ENCODE peak calls at places on chromosomes 2 and 18, in six cellular contexts. One of them, this sample, is unnamed.

GRCh38 chr2:205806126-205806905 is 124.0 kb downstream of the NRP2 start:
- DNase-seq in fibroblast of lung: no peak
- DNase-seq in fibroblast of the aortic adventitia: no peak
- DNase-seq in A549: peak; percentile 23
- DNase-seq in fibroblast of pulmonary artery: no peak
- DNase-seq in RWPE2: no peak
- DNase-seq in this sample: no peak

GRCh38 chr18:77084757-77085035 is 47.9 kb downstream of the MBP start:
- DNase-seq in fibroblast of lung: no peak
- DNase-seq in fibroblast of the aortic adventitia: peak; percentile 75
- DNase-seq in A549: no peak
- DNase-seq in fibroblast of pulmonary artery: no peak
- DNase-seq in RWPE2: no peak
- DNase-seq in this sample: no peak

GRCh38 chr2:123047186-123047585 is 977.9 kb upstream of the CNTNAP5 start:
- DNase-seq in fibroblast of lung: no peak
- DNase-seq in fibroblast of the aortic adventitia: no peak
- DNase-seq in A549: no peak
- DNase-seq in fibroblast of pulmonary artery: no peak
- DNase-seq in RWPE2: no peak
- DNase-seq in this sample: no peak

GRCh38 chr2:14661163-14661562 is 28.6 kb downstream of the LRATD1 start:
- DNase-seq in fibroblast of lung: no peak
- DNase-seq in fibroblast of the aortic adventitia: no peak
- DNase-seq in A549: no peak
- DNase-seq in fibroblast of pulmonary artery: no peak
- DNase-seq in RWPE2: no peak
- DNase-seq in this sample: no peak

GRCh38 chr2:119069781-119070180 is 88.8 kb downstream of the C1QL2 start:
- DNase-seq in fibroblast of lung: no peak
- DNase-seq in fibroblast of the aortic adventitia: no peak
- DNase-seq in A549: no peak
- DNase-seq in fibroblast of pulmonary artery: no peak
- DNase-seq in RWPE2: no peak
- DNase-seq in this sample: no peak

GRCh38 chr18:21117385-21118135 is 5.9 kb upstream of the ROCK1 start:
- DNase-seq in fibroblast of lung: peak; percentile 81
- DNase-seq in fibroblast of the aortic adventitia: peak; percentile 93
- DNase-seq in A549: no peak
- DNase-seq in fibroblast of pulmonary artery: peak; percentile 79
- DNase-seq in RWPE2: no peak
- DNase-seq in this sample: peak; percentile 77

GRCh38 chr2:54618646-54619565 is 104.6 kb upstream of the EML6 start:
- DNase-seq in fibroblast of lung: no peak
- DNase-seq in fibroblast of the aortic adventitia: no peak
- DNase-seq in A549: no peak
- DNase-seq in fibroblast of pulmonary artery: no peak
- DNase-seq in RWPE2: no peak
- DNase-seq in this sample: no peak

GRCh38 chr2:26462511-26463251 is 15.2 kb downstream of the OTOF start:
- DNase-seq in fibroblast of lung: peak; percentile 48
- DNase-seq in fibroblast of the aortic adventitia: peak; percentile 63
- DNase-seq in A549: peak; percentile 51
- DNase-seq in fibroblast of pulmonary artery: peak; percentile 56
- DNase-seq in RWPE2: no peak
- DNase-seq in this sample: no peak

GRCh38 chr18:76882186-76882585 is 59.8 kb downstream of the ZNF236 start:
- DNase-seq in fibroblast of lung: no peak
- DNase-seq in fibroblast of the aortic adventitia: no peak
- DNase-seq in A549: no peak
- DNase-seq in fibroblast of pulmonary artery: no peak
- DNase-seq in RWPE2: no peak
- DNase-seq in this sample: no peak

GRCh38 chr2:46974659-46975058 is 59.1 kb upstream of the MCFD2 start:
- DNase-seq in fibroblast of lung: no peak
- DNase-seq in fibroblast of the aortic adventitia: no peak
- DNase-seq in A549: no peak
- DNase-seq in fibroblast of pulmonary artery: no peak
- DNase-seq in RWPE2: no peak
- DNase-seq in this sample: no peak

GRCh38 chr18:59907660-59908059 is 7.9 kb downstream of the PMAIP1 start:
- DNase-seq in fibroblast of lung: no peak
- DNase-seq in fibroblast of the aortic adventitia: no peak
- DNase-seq in A549: no peak
- DNase-seq in fibroblast of pulmonary artery: no peak
- DNase-seq in RWPE2: no peak
- DNase-seq in this sample: no peak

GRCh38 chr18:55543130-55543704 is 44.8 kb downstream of the TCF4 start:
- DNase-seq in fibroblast of lung: no peak
- DNase-seq in fibroblast of the aortic adventitia: no peak
- DNase-seq in A549: no peak
- DNase-seq in fibroblast of pulmonary artery: no peak
- DNase-seq in RWPE2: no peak
- DNase-seq in this sample: no peak

GRCh38 chr2:69785358-69785757 is 43.4 kb downstream of the ANXA4 start:
- DNase-seq in fibroblast of lung: no peak
- DNase-seq in fibroblast of the aortic adventitia: no peak
- DNase-seq in A549: no peak
- DNase-seq in fibroblast of pulmonary artery: no peak
- DNase-seq in RWPE2: no peak
- DNase-seq in this sample: no peak

GRCh38 chr18:79523221-79523737 is 127.5 kb downstream of the NFATC1 start:
- DNase-seq in fibroblast of lung: no peak
- DNase-seq in fibroblast of the aortic adventitia: no peak
- DNase-seq in A549: no peak
- DNase-seq in fibroblast of pulmonary artery: no peak
- DNase-seq in RWPE2: peak; percentile 20
- DNase-seq in this sample: no peak

GRCh38 chr18:70207181-70207580 is 1.7 kb upstream of the RTTN start:
- DNase-seq in fibroblast of lung: no peak
- DNase-seq in fibroblast of the aortic adventitia: no peak
- DNase-seq in A549: no peak
- DNase-seq in fibroblast of pulmonary artery: no peak
- DNase-seq in RWPE2: no peak
- DNase-seq in this sample: no peak

GRCh38 chr2:189091253-189091652 is 88.3 kb downstream of the COL5A2 start:
- DNase-seq in fibroblast of lung: no peak
- DNase-seq in fibroblast of the aortic adventitia: peak; percentile 53
- DNase-seq in A549: no peak
- DNase-seq in fibroblast of pulmonary artery: peak; percentile 48
- DNase-seq in RWPE2: no peak
- DNase-seq in this sample: no peak

GRCh38 chr18:74166397-74166796 is 18.1 kb downstream of the TIMM21 start:
- DNase-seq in fibroblast of lung: no peak
- DNase-seq in fibroblast of the aortic adventitia: no peak
- DNase-seq in A549: no peak
- DNase-seq in fibroblast of pulmonary artery: peak; percentile 11
- DNase-seq in RWPE2: no peak
- DNase-seq in this sample: no peak

GRCh38 chr2:191030521-191031154 is 16.7 kb upstream of the STAT1 start:
- DNase-seq in fibroblast of lung: peak; percentile 61
- DNase-seq in fibroblast of the aortic adventitia: peak; percentile 69
- DNase-seq in A549: peak; percentile 40
- DNase-seq in fibroblast of pulmonary artery: peak; percentile 68
- DNase-seq in RWPE2: no peak
- DNase-seq in this sample: no peak
- TF ChIP-seq CTCF in fibroblast of lung: peak; percentile 69
- TF ChIP-seq CTCF in fibroblast of the aortic adventitia: peak; percentile 74
- TF ChIP-seq CTCF in A549: peak; percentile 71
- TF ChIP-seq CTCF in fibroblast of pulmonary artery: peak; percentile 69
- TF ChIP-seq CTCF in RWPE2: peak; percentile 79
- TF ChIP-seq CTCF in this sample: peak; percentile 62

DNA sequence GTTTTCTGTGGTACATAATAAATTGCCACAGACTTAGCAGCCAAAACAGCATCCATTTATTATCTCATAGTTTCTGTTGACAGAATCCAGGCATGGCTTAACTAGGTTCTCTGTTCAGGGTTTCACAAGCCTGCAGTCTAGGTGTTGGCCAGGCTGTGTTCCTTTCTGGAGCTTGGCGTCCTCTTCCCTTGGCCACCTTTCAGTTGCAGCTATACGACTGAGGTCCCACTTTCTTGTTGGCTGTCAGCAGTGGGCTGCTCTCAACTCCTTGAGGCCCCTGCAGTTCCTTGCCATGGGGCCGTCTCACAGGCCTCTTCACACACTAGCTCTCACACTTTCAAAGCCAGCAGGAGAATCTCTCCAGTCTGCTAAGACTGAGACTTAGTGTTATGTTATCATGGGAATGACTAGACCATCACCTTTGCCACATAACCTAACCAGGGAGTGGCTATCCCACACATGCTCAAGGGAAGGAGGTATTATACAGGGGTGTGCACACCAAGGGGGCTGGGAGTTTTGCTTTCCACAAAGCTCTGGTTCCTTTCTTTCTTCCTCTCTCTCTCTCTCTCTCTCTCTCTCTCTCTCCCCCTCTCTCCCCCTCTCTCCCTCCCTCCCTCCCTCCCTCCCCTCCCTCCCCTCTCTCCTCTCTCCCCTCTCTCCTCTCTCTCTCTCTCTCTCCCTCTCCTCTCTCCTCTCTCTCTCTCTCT is 15.8 kb downstream of the RIOK3 start:
- DNase-seq in fibroblast of lung: no peak
- DNase-seq in fibroblast of the aortic adventitia: no peak
- DNase-seq in A549: no peak
- DNase-seq in fibroblast of pulmonary artery: no peak
- DNase-seq in RWPE2: no peak
- DNase-seq in this sample: no peak
- H3K4me3 ChIP-seq in fibroblast of lung: no peak overlapping the region
- H3K4me3 ChIP-seq in fibroblast of the aortic adventitia: no peak overlapping the region
- H3K4me3 ChIP-seq in A549: no peak overlapping the region
- H3K4me3 ChIP-seq in fibroblast of pulmonary artery: no peak overlapping the region
- H3K4me3 ChIP-seq in RWPE2: no peak overlapping the region
- H3K4me3 ChIP-seq in this sample: no peak overlapping the region

GRCh38 chr2:108877506-108877905 is 90.9 kb downstream of the CCDC138 start:
- DNase-seq in fibroblast of lung: no peak
- DNase-seq in fibroblast of the aortic adventitia: no peak
- DNase-seq in A549: no peak
- DNase-seq in fibroblast of pulmonary artery: no peak
- DNase-seq in RWPE2: no peak
- DNase-seq in this sample: no peak
- TF ChIP-seq CTCF in fibroblast of lung: no peak
- TF ChIP-seq CTCF in fibroblast of the aortic adventitia: no peak
- TF ChIP-seq CTCF in A549: no peak
- TF ChIP-seq CTCF in fibroblast of pulmonary artery: no peak
- TF ChIP-seq CTCF in RWPE2: no peak
- TF ChIP-seq CTCF in this sample: no peak

DNA sequence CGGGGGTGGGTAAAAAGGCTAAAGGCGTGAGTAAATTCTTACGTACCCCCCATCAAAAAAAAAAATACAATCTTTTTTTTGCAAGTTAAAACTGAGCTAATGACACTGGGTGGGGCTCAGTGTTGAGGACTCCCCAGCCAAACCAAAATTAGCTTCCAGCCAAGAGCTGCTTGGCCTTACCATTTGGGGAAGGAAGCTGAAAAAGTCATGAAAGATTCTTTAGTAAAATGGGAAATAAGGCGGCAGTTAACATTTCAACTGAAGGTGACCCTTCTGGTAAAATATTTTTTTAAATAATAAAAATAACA is 16.4 kb downstream of the SMAD7 start:
- DNase-seq in fibroblast of lung: no peak
- DNase-seq in fibroblast of the aortic adventitia: peak; percentile 72
- DNase-seq in A549: no peak
- DNase-seq in fibroblast of pulmonary artery: no peak
- DNase-seq in RWPE2: no peak
- DNase-seq in this sample: no peak
- H3K4me3 ChIP-seq in fibroblast of lung: no peak overlapping the region
- H3K4me3 ChIP-seq in fibroblast of the aortic adventitia: peak overlapping the region; percentile 40
- H3K4me3 ChIP-seq in A549: no peak overlapping the region
- H3K4me3 ChIP-seq in fibroblast of pulmonary artery: peak overlapping the region; percentile 7
- H3K4me3 ChIP-seq in RWPE2: no peak overlapping the region
- H3K4me3 ChIP-seq in this sample: no peak overlapping the region

GRCh38 chr18:24403076-24403475 is 5.5 kb upstream of the OSBPL1A start:
- DNase-seq in fibroblast of lung: no peak
- DNase-seq in fibroblast of the aortic adventitia: no peak
- DNase-seq in A549: no peak
- DNase-seq in fibroblast of pulmonary artery: no peak
- DNase-seq in RWPE2: no peak
- DNase-seq in this sample: no peak

GRCh38 chr18:24400587-24400986 is 3.0 kb upstream of the OSBPL1A start:
- DNase-seq in fibroblast of lung: no peak
- DNase-seq in fibroblast of the aortic adventitia: no peak
- DNase-seq in A549: no peak
- DNase-seq in fibroblast of pulmonary artery: no peak
- DNase-seq in RWPE2: no peak
- DNase-seq in this sample: no peak

GRCh38 chr18:24404591-24404990 is 7.0 kb upstream of the OSBPL1A start:
- DNase-seq in fibroblast of lung: no peak
- DNase-seq in fibroblast of the aortic adventitia: no peak
- DNase-seq in A549: no peak
- DNase-seq in fibroblast of pulmonary artery: no peak
- DNase-seq in RWPE2: no peak
- DNase-seq in this sample: no peak

GRCh38 chr18:24398515-24398914 is 891 bp upstream of the OSBPL1A start:
- DNase-seq in fibroblast of lung: peak; percentile 29
- DNase-seq in fibroblast of the aortic adventitia: peak; percentile 40
- DNase-seq in A549: no peak
- DNase-seq in fibroblast of pulmonary artery: no peak
- DNase-seq in RWPE2: peak; percentile 70
- DNase-seq in this sample: no peak

GRCh38 chr18:24402209-24402785 is 4.7 kb upstream of the OSBPL1A start:
- DNase-seq in fibroblast of lung: no peak
- DNase-seq in fibroblast of the aortic adventitia: no peak
- DNase-seq in A549: no peak
- DNase-seq in fibroblast of pulmonary artery: no peak
- DNase-seq in RWPE2: no peak
- DNase-seq in this sample: no peak
- TF ChIP-seq CTCF in fibroblast of lung: peak; percentile 32
- TF ChIP-seq CTCF in fibroblast of the aortic adventitia: peak; percentile 21
- TF ChIP-seq CTCF in A549: no peak
- TF ChIP-seq CTCF in fibroblast of pulmonary artery: peak; percentile 18
- TF ChIP-seq CTCF in RWPE2: peak; percentile 10
- TF ChIP-seq CTCF in this sample: peak; percentile 35

GRCh38 chr2:637406-637776 is 39.8 kb downstream of the TMEM18 start:
- DNase-seq in fibroblast of lung: no peak
- DNase-seq in fibroblast of the aortic adventitia: no peak
- DNase-seq in A549: no peak
- DNase-seq in fibroblast of pulmonary artery: no peak
- DNase-seq in RWPE2: no peak
- DNase-seq in this sample: no peak

GRCh38 chr2:634670-635395 is 42.4 kb downstream of the TMEM18 start:
- DNase-seq in fibroblast of lung: no peak
- DNase-seq in fibroblast of the aortic adventitia: no peak
- DNase-seq in A549: no peak
- DNase-seq in fibroblast of pulmonary artery: no peak
- DNase-seq in RWPE2: no peak
- DNase-seq in this sample: no peak

GRCh38 chr2:637804-638203 is 39.4 kb downstream of the TMEM18 start:
- DNase-seq in fibroblast of lung: no peak
- DNase-seq in fibroblast of the aortic adventitia: no peak
- DNase-seq in A549: no peak
- DNase-seq in fibroblast of pulmonary artery: no peak
- DNase-seq in RWPE2: no peak
- DNase-seq in this sample: no peak

GRCh38 chr2:636649-637405 is 40.4 kb downstream of the TMEM18 start:
- DNase-seq in fibroblast of lung: peak; percentile 63
- DNase-seq in fibroblast of the aortic adventitia: peak; percentile 69
- DNase-seq in A549: peak; percentile 48
- DNase-seq in fibroblast of pulmonary artery: peak; percentile 70
- DNase-seq in RWPE2: no peak
- DNase-seq in this sample: peak; percentile 17

GRCh38 chr2:636151-636621 is 41.0 kb downstream of the TMEM18 start:
- DNase-seq in fibroblast of lung: no peak
- DNase-seq in fibroblast of the aortic adventitia: no peak
- DNase-seq in A549: no peak
- DNase-seq in fibroblast of pulmonary artery: no peak
- DNase-seq in RWPE2: no peak
- DNase-seq in this sample: no peak
- H3K4me3 ChIP-seq in fibroblast of lung: no peak overlapping the region
- H3K4me3 ChIP-seq in fibroblast of the aortic adventitia: no peak overlapping the region
- H3K4me3 ChIP-seq in A549: no peak overlapping the region
- H3K4me3 ChIP-seq in fibroblast of pulmonary artery: no peak overlapping the region
- H3K4me3 ChIP-seq in RWPE2: no peak overlapping the region
- H3K4me3 ChIP-seq in this sample: no peak overlapping the region

This sample was measured in HFF-Myc.